ENCODE peak calls at places on chromosomes 3 and 15, in ten cellular contexts. D is aorta, R is heart left ventricle, I is cardiac muscle cell, Z is lung, N is astrocyte, P is body of pancreas, W is stomach, B is ovary, V is SJSA1. O is an unnamed sample. For H3K4me1, the result is how much of the 10 kb centered on the place peaks cover.

GRCh38 chr3:117700573-117701360 is 991.2 kb downstream of the TUSC7 start:
- DNase-seq in I (no peak), D (no peak), W (no peak), N (no peak), B (no peak), R (no peak), V (no peak), Z (no peak), P (no peak), O (no peak)

GRCh38 chr3:113249111-113249510 is 37.8 kb downstream of the BOC start:
- DNase-seq in P (no peak), I (no peak), R (peak), B (no peak), N (peak), D (no peak), Z (no peak), V (no peak), W (no peak), O (no peak)

GRCh38 chr3:196654006-196654405 is 14.5 kb downstream of the NRROS start:
- DNase-seq in P (no peak), N (no peak), R (no peak), V (no peak), D (no peak), Z (no peak), W (no peak), I (no peak), B (no peak), O (no peak)

GRCh38 chr3:32026583-32026982 is 45.0 kb downstream of the ZNF860 start:
- DNase-seq in R (no peak), W (no peak), B (no peak), N (no peak), Z (no peak), V (no peak), P (no peak), D (no peak), I (no peak), O (no peak)

GRCh38 chr15:90221251-90221900 is 12.4 kb downstream of the CIB1 start:
- DNase-seq in W (peak), B (peak), P (peak), V (peak), Z (peak), I (peak), N (peak), D (peak), R (peak), O (peak)

GRCh38 chr3:109195812-109196211 is 59.3 kb downstream of the C3orf85 start:
- DNase-seq in I (no peak), N (peak), V (no peak), Z (no peak), R (no peak), W (no peak), B (no peak), P (no peak), D (no peak), O (no peak)

GRCh38 chr15:84840741-84841429 is 23.7 kb downstream of the ALPK3 start:
- DNase-seq in P (peak), Z (peak), N (peak), W (peak), R (peak), D (peak), V (no peak), B (no peak), I (peak), O (peak)

GRCh38 chr3:35965908-35966307 is 326.6 kb downstream of the ARPP21 start:
- DNase-seq in P (no peak), N (peak), V (no peak), W (no peak), I (peak), Z (no peak), B (no peak), R (no peak), D (no peak), O (no peak)

GRCh38 chr3:164199982-164200823 is 878.1 kb downstream of the SI start:
- DNase-seq in R (no peak), W (no peak), I (peak), Z (no peak), V (no peak), D (no peak), P (no peak), B (no peak), N (no peak), O (no peak)

GRCh38 chr3:139745831-139746230 is 68.1 kb upstream of the NMNAT3 start:
- DNase-seq in P (no peak), Z (no peak), B (no peak), W (no peak), I (peak), D (no peak), R (peak), N (peak), V (no peak), O (no peak)

GRCh38 chr3:151166161-151166560 is 36.9 kb downstream of the GPR171 start:
- DNase-seq in R (no peak), B (no peak), I (no peak), N (no peak), Z (no peak), P (no peak), W (no peak), D (no peak), V (no peak), O (no peak)

GRCh38 chr3:50204804-50205718 is at the start of gene SLC38A3:
- DNase-seq in R (peak), Z (no peak), N (no peak), V (no peak), I (peak), P (peak), D (no peak), B (peak), W (peak), O (no peak)

GRCh38 chr3:102576651-102577050 is 141.8 kb downstream of the ZPLD1 start:
- DNase-seq in B (no peak), R (no peak), N (no peak), V (no peak), P (no peak), I (no peak), D (no peak), Z (no peak), W (no peak), O (no peak)

GRCh38 chr3:66753670-66754069 is 244.4 kb upstream of the KBTBD8 start:
- DNase-seq in I (no peak), P (no peak), W (no peak), R (no peak), V (no peak), B (no peak), N (no peak), Z (no peak), D (no peak), O (no peak)

GRCh38 chr15:76059320-76060097 is at the start of gene TMEM266:
- DNase-seq in V (no peak), W (peak), I (peak), P (peak), D (no peak), R (peak), N (peak), B (peak), Z (no peak), O (peak)

GRCh38 chr15:70272565-70273355 is 175.0 kb upstream of the TLE3 start:
- DNase-seq in D (peak), N (no peak), R (no peak), B (no peak), Z (no peak), I (no peak), W (no peak), P (no peak), V (no peak), O (no peak)

GRCh38 chr15:52731732-52732470 is 52.7 kb upstream of the ATOSA start:
- DNase-seq in N (no peak), R (no peak), P (peak), Z (no peak), V (no peak), B (no peak), W (no peak), D (no peak), I (no peak), O (no peak)

GRCh38 chr3:94336076-94336741 is 273.3 kb downstream of the NSUN3 start:
- DNase-seq in N (peak), B (no peak), W (no peak), V (no peak), I (peak), P (no peak), R (no peak), Z (no peak), D (no peak), O (no peak)

GRCh38 chr3:36991923-36992805 is 767 bp downstream of the EPM2AIP1 start:
- DNase-seq in V (peak), B (no peak), N (peak), R (no peak), D (no peak), W (no peak), P (peak), Z (no peak), I (no peak), O (no peak)

GRCh38 chr3:134020135-134020680 is 9.5 kb downstream of the SLCO2A1 start:
- DNase-seq in Z (no peak), P (no peak), W (no peak), N (no peak), V (no peak), I (no peak), R (no peak), B (no peak), D (no peak), O (no peak)

GRCh38 chr3:53109822-53110771 is 20.1 kb downstream of the RFT1 start:
- DNase-seq in R (peak), N (no peak), I (peak), V (no peak), Z (peak), P (peak), W (peak), B (peak), D (peak), O (peak)

GRCh38 chr15:38253448-38253847 is 812 bp downstream of the SPRED1 start:
- DNase-seq in N (peak), V (peak), D (no peak), R (no peak), P (peak), I (no peak), W (no peak), Z (no peak), B (no peak), O (peak)

GRCh38 chr3:113736548-113737089 is 9.4 kb downstream of the NAA50 start:
- DNase-seq in D (no peak), I (peak), V (no peak), P (no peak), W (no peak), Z (no peak), R (no peak), B (no peak), N (peak), O (peak)

GRCh38 chr15:65323071-65323511 is 18.6 kb downstream of the RNU5B-1 start:
- DNase-seq in V (no peak), D (no peak), R (peak), I (peak), P (peak), B (peak), Z (no peak), N (peak), W (no peak), O (no peak)

GRCh38 chr3:9503283-9503682 is 50.3 kb downstream of the LHFPL4 start:
- DNase-seq in D (no peak), N (peak), P (peak), I (peak), Z (peak), B (peak), R (peak), W (peak), V (peak), O (peak)

GRCh38 chr3:63995056-63995576 is 28.2 kb downstream of the PSMD6 start:
- DNase-seq in I (no peak), W (no peak), B (no peak), V (no peak), P (no peak), N (no peak), R (no peak), Z (no peak), D (no peak), O (no peak)

GRCh38 chr15:23648920-23649515 is 1.4 kb upstream of the MAGEL2 start:
- DNase-seq in I (peak), R (no peak), D (no peak), W (peak), V (no peak), Z (no peak), N (no peak), P (peak), B (peak), O (peak)

GRCh38 chr3:172516318-172517214 is 6.7 kb downstream of the TNFSF10 start:
- DNase-seq in D (peak), P (peak), Z (peak), I (no peak), N (peak), B (peak), R (peak), V (no peak), W (peak), O (peak)

GRCh38 chr3:172513488-172513887 is 9.7 kb downstream of the TNFSF10 start:
- DNase-seq in W (no peak), R (no peak), I (no peak), N (peak), P (no peak), B (no peak), D (no peak), Z (no peak), V (no peak), O (no peak)

GRCh38 chr3:172514678-172515077 is 8.6 kb downstream of the TNFSF10 start:
- DNase-seq in R (no peak), P (no peak), D (no peak), I (no peak), N (no peak), V (no peak), W (no peak), B (no peak), Z (no peak), O (no peak)

GRCh38 chr3:172517859-172518466 is 5.3 kb downstream of the TNFSF10 start:
- DNase-seq in V (no peak), W (no peak), R (no peak), Z (no peak), N (no peak), P (no peak), B (no peak), D (no peak), I (no peak), O (no peak)

GRCh38 chr3:172515130-172515918 is 7.9 kb downstream of the TNFSF10 start:
- DNase-seq in P (no peak), N (peak), I (no peak), D (no peak), R (no peak), W (no peak), Z (no peak), B (no peak), V (no peak), O (no peak)
- H3K27ac ChIP-seq in P (no peak), N (no peak), I (no peak), D (no peak), R (no peak), W (peak), Z (no peak), B (peak), V (peak), O (peak)

GRCh38 chr3:119352235-119352634 is 58.1 kb downstream of the ARHGAP31 start:
- DNase-seq in N (peak), V (no peak), I (no peak), P (no peak), D (no peak), W (no peak), R (no peak), B (no peak), Z (no peak), O (no peak)
- H3K4me3 ChIP-seq in N (no peak), V (no peak), I (no peak), P (no peak), D (no peak), W (no peak), R (no peak), B (no peak), Z (no peak), O (no peak)

DNA sequence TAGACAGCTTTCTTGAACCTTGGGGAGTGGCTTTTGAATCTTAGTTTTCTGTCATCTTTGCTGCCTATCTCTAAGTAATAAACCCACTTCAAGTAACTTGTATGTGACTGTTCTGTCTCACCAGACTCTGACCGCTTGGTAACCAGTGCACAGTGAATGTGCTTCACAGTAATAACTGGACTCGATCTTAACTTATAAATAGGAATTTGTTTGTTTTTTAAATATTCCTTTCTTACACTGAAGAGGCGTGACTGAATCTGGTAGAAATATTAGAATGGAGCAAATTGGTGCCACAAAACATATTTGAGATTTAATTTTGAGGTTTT is 318.0 kb downstream of the GBE1 start:
- DNase-seq in W (no peak), P (no peak), Z (no peak), I (no peak), V (no peak), D (no peak), N (no peak), R (no peak), B (no peak), O (no peak)
- H3K4me1 ChIP-seq in W (under half), P (under half), Z (under half), I (under half), V (under half), D (under half), N (under half), R (under half), B (under half), O (under half)

GRCh38 chr3:103937094-103937493 is 1429.6 kb upstream of the ALCAM start:
- DNase-seq in P (no peak), N (no peak), R (no peak), D (no peak), W (no peak), V (no peak), B (no peak), Z (no peak), I (no peak), O (no peak)
- H3K27ac ChIP-seq in P (no peak), N (no peak), R (no peak), D (no peak), W (no peak), V (no peak), B (no peak), Z (no peak), I (no peak), O (no peak)

GRCh38 chr15:58552505-58553364 is 120.9 kb downstream of the LIPC start:
- DNase-seq in Z (no peak), P (no peak), N (peak), D (no peak), I (no peak), B (peak), V (no peak), R (no peak), W (no peak), O (no peak)

GRCh38 chr15:58551764-58552504 is 120.1 kb downstream of the LIPC start:
- DNase-seq in D (no peak), Z (no peak), N (peak), B (peak), R (no peak), W (peak), I (no peak), V (no peak), P (no peak), O (peak)

GRCh38 chr15:58549780-58550064 is 117.9 kb downstream of the LIPC start:
- DNase-seq in R (no peak), B (no peak), N (no peak), I (no peak), V (no peak), P (no peak), W (peak), D (no peak), Z (no peak), O (no peak)

GRCh38 chr15:58549013-58549779 is 117.4 kb downstream of the LIPC start:
- DNase-seq in B (no peak), Z (no peak), D (no peak), P (no peak), W (peak), N (no peak), V (no peak), I (peak), R (no peak), O (no peak)

DNA sequence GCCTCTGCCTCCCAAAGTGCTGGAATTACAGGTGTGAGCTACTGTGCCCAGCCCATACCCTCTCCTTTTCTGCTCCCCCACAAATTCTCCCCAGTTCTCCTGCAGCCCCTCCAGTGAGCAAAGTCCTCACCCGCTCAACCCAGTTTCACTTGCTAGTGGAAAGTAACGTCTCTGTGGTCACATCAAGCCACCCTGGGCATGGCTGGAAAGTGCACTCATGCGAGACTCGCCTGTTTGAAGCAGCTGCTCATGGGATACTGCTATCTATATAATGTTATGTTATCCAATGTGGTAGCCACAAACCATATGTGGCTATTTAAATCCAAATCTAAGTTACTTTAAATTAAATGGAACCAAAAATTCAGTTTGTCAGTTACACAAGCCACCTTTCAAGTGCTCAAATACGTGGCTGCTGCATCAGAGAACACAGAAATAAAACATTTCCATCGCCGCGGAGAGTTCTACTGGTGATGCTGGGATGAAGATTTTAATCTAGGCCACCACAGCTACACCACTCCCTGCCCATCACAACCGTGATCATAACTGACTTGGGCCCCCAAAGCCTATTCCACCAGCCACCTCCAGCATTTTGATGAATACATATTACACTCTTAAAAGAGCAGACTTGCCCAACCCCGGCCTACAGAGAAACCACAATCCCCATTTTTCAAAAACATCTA is 119.4 kb downstream of the LIPC start:
- DNase-seq in I (no peak), W (peak), N (no peak), R (no peak), D (no peak), V (peak), B (no peak), P (no peak), Z (no peak), O (no peak)
- H3K4me3 ChIP-seq in I (no peak), W (no peak), N (peak), R (no peak), D (no peak), V (no peak), B (no peak), P (no peak), Z (no peak), O (no peak)

DNA sequence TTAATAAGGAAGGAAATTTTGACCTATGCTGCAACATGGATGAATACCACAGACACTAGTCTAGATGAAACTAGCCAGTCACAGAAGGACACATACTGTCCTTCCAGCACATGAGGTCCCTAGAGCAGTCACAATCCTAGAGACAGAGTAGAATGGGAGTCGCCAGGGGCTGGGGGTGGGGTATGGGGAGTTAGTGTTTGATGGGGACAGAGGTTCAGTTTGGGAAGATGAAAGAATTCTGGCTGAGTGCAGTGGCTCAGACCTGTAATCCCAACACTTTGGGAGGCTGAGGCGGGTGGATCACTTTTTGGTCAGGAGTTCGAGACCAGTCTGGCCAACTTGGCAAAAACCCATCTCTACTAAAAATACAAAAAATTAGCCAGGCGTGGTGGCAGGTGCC is 99.2 kb downstream of the TPRA1 start:
- DNase-seq in Z (peak), V (no peak), D (no peak), P (no peak), I (no peak), R (no peak), W (no peak), B (peak), N (no peak), O (no peak)
- H3K4me1 ChIP-seq in Z (under half), V (under half), D (under half), P (under half), I (under half), R (under half), W (under half), B (under half), N (under half), O (under half)

GRCh38 chr3:19543212-19543841 is 390.7 kb downstream of the EFHB start:
- DNase-seq in W (no peak), B (no peak), R (no peak), V (no peak), D (no peak), I (peak), N (no peak), Z (no peak), P (no peak), O (peak)
- H3K27ac ChIP-seq in W (no peak), B (no peak), R (no peak), V (no peak), D (no peak), I (no peak), N (no peak), Z (no peak), P (no peak), O (no peak)

DNA sequence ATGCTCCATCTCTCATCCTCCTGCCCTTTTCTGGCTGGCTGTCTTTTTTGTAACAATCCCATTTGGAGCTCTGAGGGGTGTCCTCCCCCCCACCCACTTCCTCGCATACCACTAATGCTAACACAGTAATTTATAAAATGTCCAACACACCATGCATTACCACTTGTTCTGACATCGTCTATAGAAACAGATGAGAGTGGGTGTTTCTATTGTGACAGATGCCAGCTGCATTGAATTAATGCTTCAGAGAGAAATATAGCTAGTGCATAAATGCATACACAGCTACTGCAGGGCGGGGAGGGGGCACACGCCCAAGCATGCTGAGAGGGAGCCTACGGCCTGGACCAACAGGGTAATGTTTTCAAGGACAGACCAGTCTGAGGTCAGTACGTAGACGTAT is 105.9 kb upstream of the FEZF2 start:
- DNase-seq in R (no peak), D (no peak), V (no peak), Z (no peak), W (no peak), B (no peak), N (no peak), P (no peak), I (no peak), O (no peak)
- H3K4me3 ChIP-seq in R (no peak), D (no peak), V (no peak), Z (no peak), W (no peak), B (no peak), N (no peak), P (no peak), I (no peak), O (no peak)

GRCh38 chr3:78096488-78097255 is 1056.8 kb downstream of the ROBO2 start:
- DNase-seq in D (no peak), Z (no peak), V (no peak), W (no peak), R (no peak), B (no peak), P (no peak), I (no peak), N (peak), O (no peak)
- H3K4me1 ChIP-seq in D (under half), Z (under half), V (under half), W (under half), R (under half), B (under half), P (under half), I (under half), N (under half), O (under half)